ENCODE peak calls at places on chromosomes 3 and 15, in eight cellular contexts. F is activated T-cell treated with anti-CD3 and anti-CD28 coated beads for 1 hour; U is stimulated activated CD8-positive, alpha-beta memory T cell treated with anti-CD3 and anti-CD28 coated beads, Interleukin-4, amount 100 ng/mL, for 1 hour; N is heart right ventricle; R is BJ; J is GM10248; D is mesenchymal stem cell; Z is ELR. H is an unnamed sample.

GRCh38 chr3:120908803-120909601 is 997 bp downstream of the STXBP5L start:
- DNase-seq in U (no peak), N (no peak), F (no peak), D (peak; percentile 3), R (no peak), Z (no peak), J (no peak), H (no peak)

GRCh38 chr15:31782951-31783350 is 247.4 kb upstream of the CHRNA7 start:
- DNase-seq in F (no peak), R (no peak), U (no peak), Z (no peak), N (no peak), J (no peak), D (no peak), H (no peak)

GRCh38 chr3:142481196-142481595 is 33.4 kb upstream of the XRN1 start:
- DNase-seq in R (no peak), D (no peak), N (no peak), F (no peak), Z (no peak), J (no peak), U (no peak), H (no peak)

GRCh38 chr3:57464011-57464410 is 80.1 kb downstream of the DNAH12 start:
- DNase-seq in J (no peak), F (no peak), R (no peak), U (no peak), N (no peak), D (no peak), Z (no peak), H (no peak)

GRCh38 chr15:69074843-69075224 is 60.3 kb downstream of the NOX5 start:
- DNase-seq in R (no peak), D (peak; percentile 26), N (no peak), Z (no peak), F (no peak), U (no peak), J (no peak), H (no peak)

GRCh38 chr15:71203573-71204444 is 88.5 kb downstream of the THSD4 start:
- DNase-seq in N (no peak), R (no peak), D (no peak), U (no peak), J (no peak), Z (no peak), F (no peak), H (no peak)

GRCh38 chr15:68566377-68566954 is 12.3 kb upstream of the CORO2B start:
- DNase-seq in N (no peak), D (no peak), R (no peak), U (no peak), F (no peak), J (no peak), Z (no peak), H (no peak)

GRCh38 chr15:64930778-64931240 is 19.1 kb downstream of the ANKDD1A start:
- DNase-seq in N (no peak), D (peak; percentile 80), Z (peak; percentile 59), U (no peak), F (no peak), R (no peak), J (no peak), H (no peak)

GRCh38 chr15:58526647-58527192 is 94.9 kb downstream of the LIPC start:
- DNase-seq in N (no peak), R (no peak), U (no peak), D (no peak), J (no peak), Z (no peak), F (no peak), H (peak; percentile 19)

GRCh38 chr3:58285334-58285733 is 20.7 kb upstream of the RPP14 start:
- DNase-seq in J (no peak), D (no peak), Z (no peak), U (no peak), R (no peak), N (no peak), F (no peak), H (no peak)

GRCh38 chr3:146308682-146309081 is 57.8 kb upstream of the PLSCR4 start:
- DNase-seq in Z (peak; percentile 65), U (no peak), N (no peak), R (peak; percentile 29), J (no peak), F (no peak), D (peak; percentile 35), H (no peak)

GRCh38 chr3:179717219-179717618 is 64.4 kb downstream of the USP13 start:
- DNase-seq in J (no peak), R (no peak), F (no peak), D (no peak), U (no peak), N (no peak), Z (no peak), H (no peak)

GRCh38 chr15:38187646-38188313 is 64.9 kb upstream of the SPRED1 start:
- DNase-seq in Z (no peak), F (no peak), N (no peak), J (no peak), D (peak; percentile 61), U (no peak), R (no peak), H (no peak)

GRCh38 chr15:69704685-69705084 is 252.1 kb downstream of the RPLP1 start:
- DNase-seq in J (no peak), D (no peak), F (no peak), U (no peak), R (no peak), Z (no peak), N (no peak), H (no peak)

GRCh38 chr3:79690072-79690471 is 77.7 kb downstream of the ROBO1 start:
- DNase-seq in Z (no peak), R (no peak), N (no peak), F (no peak), D (no peak), U (no peak), J (no peak), H (no peak)

GRCh38 chr3:197381371-197381770 is 83.0 kb upstream of the DLG1 start:
- DNase-seq in J (no peak), R (no peak), Z (no peak), U (no peak), F (no peak), N (no peak), D (no peak), H (no peak)

GRCh38 chr3:142274908-142275307 is 49.5 kb upstream of the GK5 start:
- DNase-seq in Z (no peak), R (no peak), N (no peak), J (no peak), U (no peak), D (no peak), F (no peak), H (no peak)

GRCh38 chr15:57122080-57122845 is 203.8 kb downstream of the TCF12 start:
- DNase-seq in Z (no peak), F (no peak), U (no peak), J (no peak), N (no peak), D (no peak), R (no peak), H (no peak)

GRCh38 chr3:72490688-72491430 is 357.4 kb downstream of the SHQ1 start:
- DNase-seq in R (no peak), F (no peak), J (no peak), U (no peak), Z (no peak), N (no peak), D (no peak), H (no peak)

GRCh38 chr15:99181544-99181943 is 67.8 kb downstream of the TTC23 start:
- DNase-seq in F (no peak), D (peak; percentile 37), R (no peak), Z (no peak), N (peak; percentile 42), J (no peak), U (no peak), H (no peak)

GRCh38 chr3:9583792-9584191 is 30.2 kb upstream of the LHFPL4 start:
- DNase-seq in Z (no peak), U (no peak), R (no peak), F (no peak), N (no peak), J (no peak), D (no peak), H (no peak)

GRCh38 chr3:58038675-58039302 is 30.6 kb downstream of the FLNB start:
- DNase-seq in J (no peak), N (no peak), Z (peak; percentile 46), F (no peak), U (no peak), R (no peak), D (no peak), H (no peak)

GRCh38 chr15:62165029-62165792 is at the start of gene C2CD4B:
- DNase-seq in U (no peak), J (peak; percentile 10), Z (no peak), F (no peak), D (peak; percentile 8), R (no peak), N (peak; percentile 78), H (peak; percentile 66)

GRCh38 chr15:85897207-85897817 is 102.6 kb upstream of the KLHL25 start:
- DNase-seq in D (no peak), J (no peak), N (no peak), Z (no peak), R (no peak), F (no peak), U (no peak), H (no peak)

GRCh38 chr15:62142736-62143135 is 22.3 kb downstream of the C2CD4B start:
- DNase-seq in Z (no peak), U (no peak), F (no peak), J (no peak), D (no peak), R (no peak), N (no peak), H (no peak)

GRCh38 chr3:108507887-108508286 is 2.5 kb downstream of the MYH15 start:
- DNase-seq in Z (no peak), F (no peak), J (no peak), D (no peak), R (no peak), N (no peak), U (no peak), H (no peak)

GRCh38 chr3:137709011-137709601 is 55.0 kb upstream of the SOX14 start:
- DNase-seq in Z (peak; percentile 24), N (no peak), D (no peak), R (no peak), F (no peak), J (peak; percentile 20), U (no peak), H (no peak)

GRCh38 chr15:74964794-74965193 is 8.2 kb upstream of the RPP25 start:
- DNase-seq in J (no peak), N (no peak), R (no peak), F (no peak), D (peak; percentile 52), U (no peak), Z (peak; percentile 77), H (no peak)

GRCh38 chr15:50562735-50563640 is 16.5 kb upstream of the USP50 start:
- DNase-seq in N (no peak), R (no peak), F (no peak), U (no peak), Z (no peak), D (peak; percentile 17), J (no peak), H (no peak)